ENCODE peak calls at places on chromosomes 1 and 21, in nine cellular contexts. E, T, W, Q, B, S, I, A and F are unnamed samples.

GRCh38 chr1:18319099-18319498 is 161.6 kb upstream of the KLHDC7A start:
- DNase-seq in E (no peak), T (no peak), W (no peak), Q (no peak), B (no peak), S (no peak), I (no peak), A (no peak), F (no peak)

GRCh38 chr1:9881838-9882249 is 28.2 kb downstream of the CTNNBIP1 start:
- DNase-seq in E (no peak), T (no peak), W (no peak), Q (no peak), B (peak), S (no peak), I (no peak), A (no peak), F (no peak)

GRCh38 chr1:221667504-221667903 is 74.4 kb downstream of the DUSP10 start:
- DNase-seq in E (no peak), T (no peak), W (no peak), Q (no peak), B (peak), S (no peak), I (no peak), A (no peak), F (no peak)

GRCh38 chr1:247054992-247055415 is 23.6 kb downstream of the ZNF670 start:
- DNase-seq in E (no peak), T (no peak), W (no peak), Q (no peak), B (peak), S (no peak), I (no peak), A (peak), F (peak)

GRCh38 chr1:209805875-209806760 is at the start of gene IRF6:
- DNase-seq in E (peak), T (peak), W (peak), Q (peak), B (peak), S (peak), I (peak), A (peak), F (peak)

GRCh38 chr1:178356299-178356698 is 140.5 kb downstream of the CLEC20A start:
- DNase-seq in E (no peak), T (no peak), W (no peak), Q (no peak), B (no peak), S (no peak), I (no peak), A (no peak), F (no peak)

GRCh38 chr21:17793675-17794123 is 25.5 kb downstream of the C21orf91 start:
- DNase-seq in E (no peak), T (no peak), W (no peak), Q (no peak), B (peak), S (no peak), I (no peak), A (no peak), F (no peak)

GRCh38 chr21:41449613-41450012 is 23.6 kb downstream of the MX1 start:
- DNase-seq in E (no peak), T (no peak), W (peak), Q (no peak), B (no peak), S (no peak), I (no peak), A (no peak), F (no peak)

GRCh38 chr1:15110128-15110866 is 43.2 kb upstream of the TMEM51 start:
- DNase-seq in E (no peak), T (no peak), W (no peak), Q (no peak), B (no peak), S (no peak), I (no peak), A (no peak), F (no peak)

GRCh38 chr1:31576201-31576669 is at the start of gene TINAGL1:
- DNase-seq in E (no peak), T (peak), W (no peak), Q (no peak), B (no peak), S (no peak), I (peak), A (peak), F (peak)

GRCh38 chr21:15355066-15355465 is 290.3 kb upstream of the NRIP1 start:
- DNase-seq in E (no peak), T (no peak), W (no peak), Q (no peak), B (no peak), S (no peak), I (no peak), A (no peak), F (no peak)

GRCh38 chr1:6942990-6943389 is 157.7 kb downstream of the CAMTA1 start:
- DNase-seq in E (no peak), T (no peak), W (no peak), Q (no peak), B (no peak), S (no peak), I (no peak), A (no peak), F (no peak)

GRCh38 chr1:42680921-42681683 is 1.1 kb upstream of the YBX1 start:
- DNase-seq in E (no peak), T (no peak), W (no peak), Q (no peak), B (no peak), S (no peak), I (no peak), A (no peak), F (no peak)

GRCh38 chr21:37916795-37917142 is 512 bp upstream of the KCNJ6 start:
- DNase-seq in E (peak), T (no peak), W (no peak), Q (no peak), B (no peak), S (no peak), I (no peak), A (no peak), F (peak)

GRCh38 chr1:10851024-10852013 is 54.9 kb upstream of the CASZ1 start:
- DNase-seq in E (no peak), T (no peak), W (no peak), Q (no peak), B (no peak), S (no peak), I (no peak), A (no peak), F (no peak)

GRCh38 chr1:204566583-204566955 is 50.4 kb downstream of the MDM4 start:
- DNase-seq in E (no peak), T (no peak), W (no peak), Q (no peak), B (no peak), S (no peak), I (no peak), A (no peak), F (no peak)

GRCh38 chr1:208748766-208749165 is 504.6 kb upstream of the PLXNA2 start:
- DNase-seq in E (no peak), T (no peak), W (no peak), Q (no peak), B (no peak), S (no peak), I (no peak), A (no peak), F (no peak)

GRCh38 chr1:241229711-241230110 is 127.3 kb downstream of the RGS7 start:
- DNase-seq in E (no peak), T (no peak), W (no peak), Q (no peak), B (no peak), S (no peak), I (no peak), A (no peak), F (no peak)

GRCh38 chr1:160022330-160023310 is 9.2 kb downstream of the PIGM start:
- DNase-seq in E (no peak), T (no peak), W (no peak), Q (no peak), B (no peak), S (no peak), I (no peak), A (no peak), F (no peak)

GRCh38 chr1:225762444-225762843 is 15.2 kb upstream of the SRP9 start:
- DNase-seq in E (peak), T (no peak), W (peak), Q (no peak), B (peak), S (no peak), I (no peak), A (peak), F (no peak)

GRCh38 chr1:24275510-24275909 is 43.6 kb upstream of the GRHL3 start:
- DNase-seq in E (no peak), T (no peak), W (no peak), Q (no peak), B (peak), S (no peak), I (no peak), A (no peak), F (no peak)

GRCh38 chr21:42193131-42193671 is 25.7 kb upstream of the ABCG1 start:
- DNase-seq in E (no peak), T (no peak), W (no peak), Q (no peak), B (no peak), S (no peak), I (no peak), A (no peak), F (no peak)

GRCh38 chr1:209560529-209560928 is 23.0 kb upstream of the CAMK1G start:
- DNase-seq in E (no peak), T (no peak), W (no peak), Q (no peak), B (no peak), S (no peak), I (no peak), A (no peak), F (no peak)

GRCh38 chr1:203166192-203166940 is 9.3 kb downstream of the MYBPH start:
- DNase-seq in E (no peak), T (peak), W (peak), Q (no peak), B (no peak), S (no peak), I (peak), A (no peak), F (peak)

GRCh38 chr1:43327549-43328292 is 9.9 kb upstream of the MPL start:
- DNase-seq in E (no peak), T (no peak), W (no peak), Q (no peak), B (peak), S (no peak), I (no peak), A (no peak), F (no peak)

GRCh38 chr1:158461534-158461933 is at the start of gene OR10K1:
- DNase-seq in E (no peak), T (no peak), W (no peak), Q (no peak), B (no peak), S (no peak), I (no peak), A (no peak), F (no peak)

GRCh38 chr1:33349081-33349759 is 28.3 kb upstream of the A3GALT2 start:
- DNase-seq in E (peak), T (peak), W (peak), Q (no peak), B (no peak), S (no peak), I (peak), A (peak), F (peak)

GRCh38 chr1:111976842-111977241 is 12.6 kb downstream of the KCND3 start:
- DNase-seq in E (no peak), T (no peak), W (no peak), Q (no peak), B (no peak), S (no peak), I (no peak), A (no peak), F (no peak)

GRCh38 chr1:243341074-243341473 is 85.2 kb downstream of the SDCCAG8 start:
- DNase-seq in E (no peak), T (no peak), W (no peak), Q (no peak), B (peak), S (no peak), I (no peak), A (no peak), F (no peak)

GRCh38 chr21:45464309-45464708 is 59.3 kb downstream of the COL18A1 start:
- DNase-seq in E (no peak), T (no peak), W (peak), Q (no peak), B (no peak), S (no peak), I (no peak), A (no peak), F (no peak)

GRCh38 chr1:71787699-71788098 is 494.6 kb downstream of the NEGR1 start:
- DNase-seq in E (no peak), T (no peak), W (no peak), Q (no peak), B (no peak), S (no peak), I (no peak), A (no peak), F (no peak)

GRCh38 chr1:65265296-65266271 is 43.8 kb upstream of the DNAJC6 start:
- DNase-seq in E (no peak), T (peak), W (peak), Q (no peak), B (no peak), S (no peak), I (peak), A (peak), F (peak)

GRCh38 chr1:1615256-1616044 is at the start of gene MIB2:
- DNase-seq in E (peak), T (peak), W (peak), Q (peak), B (peak), S (peak), I (peak), A (peak), F (peak)
- TF ChIP-seq POLR2A in E (peak), T (peak), W (peak), Q (no peak), B (peak), S (peak), I (peak), A (peak), F (peak)

DNA sequence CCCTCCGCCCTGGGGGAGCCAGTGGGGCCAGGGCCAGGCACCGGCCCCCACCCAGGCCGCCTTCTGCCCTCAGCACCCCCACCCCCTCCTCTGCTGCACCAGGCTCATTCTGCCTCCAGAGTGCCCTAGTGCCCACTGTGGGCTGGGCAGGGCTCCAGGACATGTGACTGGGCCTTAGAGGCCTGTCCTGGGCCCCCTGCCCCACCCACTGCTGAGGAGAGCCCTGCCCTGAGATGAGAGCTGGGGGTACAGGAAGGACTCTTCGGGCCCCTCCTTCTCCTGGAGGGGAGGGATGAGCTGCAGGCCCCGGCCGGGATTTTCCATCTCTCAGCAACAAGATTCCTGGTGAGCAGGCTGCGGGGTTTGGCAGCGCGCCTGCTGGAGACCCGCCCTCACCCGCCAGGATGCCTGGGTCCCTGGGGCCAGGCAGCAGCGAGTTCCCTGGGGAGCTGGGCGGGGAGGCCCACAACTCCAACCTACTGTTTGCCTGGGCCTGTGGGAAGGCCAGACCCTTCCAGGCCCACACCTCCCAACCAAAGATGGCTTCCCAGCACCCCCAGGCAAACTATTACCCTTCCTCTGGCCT is 14.0 kb downstream of the AHDC1 start:
- DNase-seq in E (no peak), T (peak), W (no peak), Q (no peak), B (peak), S (no peak), I (no peak), A (peak), F (no peak)
- TF ChIP-seq CTCF in E (no peak), T (no peak), W (no peak), Q (no peak), B (no peak), S (no peak), I (no peak), A (no peak), F (no peak)

GRCh38 chr1:154717467-154718004 is 109.5 kb upstream of the ADAR start:
- DNase-seq in E (no peak), T (no peak), W (no peak), Q (no peak), B (no peak), S (no peak), I (no peak), A (no peak), F (no peak)
- TF ChIP-seq POLR2A in E (no peak), T (no peak), W (no peak), Q (no peak), B (no peak), S (no peak), I (no peak), A (no peak), F (no peak)

DNA sequence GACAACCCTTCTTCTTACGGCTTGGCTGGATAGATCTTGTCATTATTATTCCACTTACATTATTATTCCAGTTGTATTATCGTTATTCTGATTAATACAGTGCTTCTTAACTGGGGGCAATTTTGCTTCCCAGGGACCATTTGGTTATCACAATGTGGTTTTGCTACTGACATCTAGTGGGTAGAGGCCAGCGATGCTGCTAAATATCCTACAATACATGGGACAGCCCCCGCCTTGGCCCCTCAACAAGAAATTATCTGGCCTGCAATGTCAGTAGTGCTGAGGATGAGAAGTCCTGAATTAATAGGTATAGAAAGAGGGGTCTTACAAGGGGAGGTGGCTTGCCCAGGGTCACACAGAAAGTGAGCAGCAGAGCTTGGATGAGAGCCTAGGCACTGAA is 105.6 kb downstream of the PTPRU start:
- DNase-seq in E (no peak), T (no peak), W (no peak), Q (no peak), B (no peak), S (no peak), I (no peak), A (no peak), F (no peak)
- TF ChIP-seq CTCF in E (peak), T (no peak), W (no peak), Q (no peak), B (peak), S (no peak), I (no peak), A (no peak), F (no peak)

GRCh38 chr21:29299046-29299905 is 554 bp downstream of the BACH1 start:
- DNase-seq in E (peak), T (peak), W (peak), Q (peak), B (peak), S (peak), I (peak), A (peak), F (peak)
- TF ChIP-seq POLR2A in E (no peak), T (peak), W (no peak), Q (no peak), B (peak), S (no peak), I (no peak), A (no peak), F (no peak)